ENCODE peak calls at places on chromosome 6, in five cellular contexts. B is GM04504; I is renal cortical epithelial cell; W is activated naive CD8-positive, alpha-beta T cell treated with anti-CD3 and anti-CD28 coated beads for 36 hours; E is transverse colon. O is an unnamed sample.

GRCh38 chr6:35687658-35688604 is 784 bp downstream of the FKBP5 start:
- DNase-seq in B (no peak), I (no peak), W (peak; percentile 70), E (peak; percentile 74), O (peak; percentile 81)

GRCh38 chr6:52551483-52552277 is 25.2 kb downstream of the TRAM2 start:
- DNase-seq in B (no peak), I (peak; percentile 90), W (no peak), E (peak; percentile 58), O (no peak)

GRCh38 chr6:56977192-56977591 is 22.3 kb downstream of the BEND6 start:
- DNase-seq in B (no peak), I (no peak), W (no peak), E (no peak), O (peak; percentile 10)

GRCh38 chr6:75581231-75581630 is 20.4 kb upstream of the SENP6 start:
- DNase-seq in B (no peak), I (no peak), W (no peak), E (no peak), O (no peak)

GRCh38 chr6:140385686-140386085 is 1011.2 kb upstream of the CITED2 start:
- DNase-seq in B (no peak), I (no peak), W (no peak), E (no peak), O (no peak)

GRCh38 chr6:21132856-21133610 is 460.5 kb upstream of the SOX4 start:
- DNase-seq in B (no peak), I (no peak), W (no peak), E (no peak), O (no peak)

GRCh38 chr6:138526822-138527235 is 27.5 kb upstream of the NHSL1 start:
- DNase-seq in B (no peak), I (no peak), W (no peak), E (no peak), O (no peak)

GRCh38 chr6:139981810-139982550 is 607.5 kb upstream of the CITED2 start:
- DNase-seq in B (peak; percentile 26), I (peak; percentile 89), W (no peak), E (peak; percentile 20), O (peak; percentile 9)

GRCh38 chr6:21176197-21176596 is 417.4 kb upstream of the SOX4 start:
- DNase-seq in B (no peak), I (no peak), W (no peak), E (no peak), O (no peak)

GRCh38 chr6:74044417-74045096 is 348.6 kb downstream of the CD109 start:
- DNase-seq in B (peak; percentile 23), I (peak; percentile 67), W (no peak), E (no peak), O (no peak)

GRCh38 chr6:20608371-20608770 is 74.1 kb downstream of the CDKAL1 start:
- DNase-seq in B (no peak), I (no peak), W (no peak), E (no peak), O (no peak)

GRCh38 chr6:110066091-110066490 is 88.0 kb downstream of the GPR6 start:
- DNase-seq in B (no peak), I (no peak), W (no peak), E (no peak), O (no peak)

GRCh38 chr6:157912326-157912725 is 69.3 kb upstream of the SYNJ2 start:
- DNase-seq in B (peak; percentile 60), I (peak; percentile 51), W (no peak), E (no peak), O (no peak)

GRCh38 chr6:56699066-56699654 is 56.5 kb upstream of the DST start:
- DNase-seq in B (no peak), I (peak; percentile 65), W (no peak), E (no peak), O (peak; percentile 20)

GRCh38 chr6:18388942-18389341 is 1.8 kb downstream of the RNF144B start:
- DNase-seq in B (no peak), I (peak; percentile 90), W (no peak), E (no peak), O (no peak)

GRCh38 chr6:168239374-168239773 is 80.2 kb downstream of the DACT2 start:
- DNase-seq in B (no peak), I (peak; percentile 67), W (no peak), E (no peak), O (no peak)

GRCh38 chr6:72757926-72758325 is 136.1 kb downstream of the KCNQ5 start:
- DNase-seq in B (no peak), I (no peak), W (no peak), E (no peak), O (no peak)

GRCh38 chr6:90458353-90459224 is 128.3 kb downstream of the MAP3K7 start:
- DNase-seq in B (no peak), I (peak; percentile 38), W (peak; percentile 86), E (no peak), O (peak; percentile 46)

GRCh38 chr6:155103816-155104366 is 108.8 kb downstream of the TIAM2 start:
- DNase-seq in B (no peak), I (peak; percentile 51), W (peak; percentile 25), E (no peak), O (peak; percentile 32)

GRCh38 chr6:143802833-143803565 is 40.1 kb upstream of the LTV1 start:
- DNase-seq in B (no peak), I (no peak), W (no peak), E (no peak), O (no peak)

GRCh38 chr6:108968746-108969316 is 120.6 kb downstream of the ARMC2 start:
- DNase-seq in B (no peak), I (no peak), W (no peak), E (no peak), O (no peak)

GRCh38 chr6:95203153-95203754 is 374.1 kb upstream of the MANEA start:
- DNase-seq in B (no peak), I (peak; percentile 28), W (peak; percentile 3), E (no peak), O (peak; percentile 44)